ENCODE peak calls at places on chromosomes 12 and 14, in nine cellular contexts. V is Karpas-422; U is aorta; C is GM23248; F is right cardiac atrium; D is CD8-positive, alpha-beta T cell; Q is left ventricle myocardium inferior; X is neural progenitor cell; W is heart right ventricle. K is an unnamed sample. For H3K4me1, the result is how much of the 10 kb centered on the place peaks cover.

GRCh38 chr12:71469235-71469873 is 29.8 kb downstream of the LGR5 start:
- DNase-seq in X (peak), V (no peak), W (no peak), Q (no peak), C (peak), U (no peak), D (no peak), F (no peak), K (peak)

GRCh38 chr14:77124345-77125274 is 17.0 kb downstream of the ZDHHC22 start:
- DNase-seq in V (no peak), F (peak), C (peak), W (no peak), U (peak), Q (peak), X (peak), D (peak), K (peak)

GRCh38 chr12:49198431-49199155 is 9.7 kb upstream of the TUBA1A start:
- DNase-seq in W (peak), V (no peak), F (no peak), D (no peak), X (peak), C (peak), Q (peak), U (no peak), K (peak)

GRCh38 chr14:28142400-28143015 is 624.1 kb upstream of the FOXG1 start:
- DNase-seq in V (no peak), F (no peak), W (no peak), D (no peak), X (peak), U (no peak), C (no peak), Q (no peak), K (no peak)

GRCh38 chr14:90755661-90756304 is 60.4 kb downstream of the TTC7B start:
- DNase-seq in F (no peak), X (no peak), V (no peak), U (no peak), C (peak), W (no peak), D (no peak), Q (no peak), K (no peak)

GRCh38 chr14:73553845-73554244 is 4.9 kb downstream of the HEATR4 start:
- DNase-seq in V (no peak), X (peak), C (no peak), U (no peak), Q (no peak), F (no peak), D (no peak), W (no peak), K (no peak)

GRCh38 chr12:40999212-40999611 is 188.9 kb upstream of the PDZRN4 start:
- DNase-seq in Q (no peak), D (no peak), W (no peak), X (no peak), C (no peak), U (no peak), V (no peak), F (no peak), K (no peak)

GRCh38 chr14:59344711-59345455 is 120.3 kb downstream of the GPR135 start:
- DNase-seq in X (peak), D (no peak), F (no peak), C (no peak), Q (no peak), W (no peak), V (no peak), U (no peak), K (no peak)

GRCh38 chr12:16611146-16611545 is 5.2 kb upstream of the LMO3 start:
- DNase-seq in Q (no peak), U (no peak), W (no peak), X (no peak), F (no peak), C (no peak), D (no peak), V (no peak), K (no peak)

GRCh38 chr12:95218164-95218851 is 701 bp downstream of the VEZT start:
- DNase-seq in D (peak), V (peak), Q (no peak), X (no peak), U (no peak), F (no peak), W (no peak), C (peak), K (peak)

GRCh38 chr14:91985008-91985407 is 37.5 kb upstream of the FBLN5 start:
- DNase-seq in U (no peak), Q (no peak), W (no peak), C (peak), X (no peak), D (no peak), F (no peak), V (no peak), K (no peak)

GRCh38 chr12:65715976-65716375 is 108.3 kb upstream of the HMGA2 start:
- DNase-seq in X (no peak), W (no peak), Q (no peak), U (no peak), D (no peak), C (no peak), V (no peak), F (no peak), K (no peak)

GRCh38 chr12:99498756-99499155 is 148.8 kb upstream of the GARIN6 start:
- DNase-seq in W (no peak), U (no peak), V (no peak), F (no peak), C (peak), X (no peak), Q (no peak), D (no peak), K (no peak)

GRCh38 chr14:71592361-71592760 is 339.9 kb upstream of the RGS6 start:
- DNase-seq in U (no peak), D (no peak), C (no peak), W (no peak), Q (no peak), F (no peak), X (no peak), V (no peak), K (no peak)

GRCh38 chr14:38405851-38406630 is 150.1 kb upstream of the CLEC14A start:
- DNase-seq in F (no peak), X (peak), C (peak), D (no peak), V (peak), U (no peak), Q (no peak), W (no peak), K (no peak)

GRCh38 chr12:106956048-106956935 is 585 bp downstream of the TMEM263 start:
- DNase-seq in Q (peak), W (peak), C (peak), X (peak), V (peak), F (peak), D (peak), U (peak), K (peak)

GRCh38 chr14:61567838-61568571 is 127.3 kb upstream of the HIF1A start:
- DNase-seq in Q (no peak), X (peak), U (no peak), V (peak), F (peak), D (no peak), W (peak), C (no peak), K (no peak)

GRCh38 chr12:109727746-109728726 is 14.4 kb downstream of the FAM222A start:
- DNase-seq in C (no peak), X (no peak), V (no peak), D (no peak), Q (no peak), U (peak), W (no peak), F (peak), K (no peak)

GRCh38 chr14:58772814-58773620 is 135.3 kb downstream of the DACT1 start:
- DNase-seq in C (no peak), Q (no peak), X (peak), U (no peak), V (no peak), W (no peak), D (no peak), F (no peak), K (no peak)

GRCh38 chr14:54169254-54169924 is 212.8 kb upstream of the BMP4 start:
- DNase-seq in W (no peak), V (no peak), C (peak), D (no peak), Q (no peak), X (no peak), F (no peak), U (no peak), K (no peak)

GRCh38 chr14:52029881-52030280 is 39.0 kb downstream of the NID2 start:
- DNase-seq in X (no peak), U (no peak), C (peak), F (no peak), Q (no peak), W (no peak), V (no peak), D (no peak), K (no peak)

GRCh38 chr14:61257469-61258057 is 23.6 kb downstream of the TMEM30B start:
- DNase-seq in V (no peak), D (no peak), C (no peak), Q (no peak), X (no peak), F (no peak), W (no peak), U (no peak), K (no peak)

GRCh38 chr14:72598328-72598727 is 295.6 kb downstream of the DPF3 start:
- DNase-seq in U (no peak), C (no peak), D (no peak), F (no peak), X (no peak), W (no peak), Q (no peak), V (peak), K (no peak)

GRCh38 chr14:96260341-96260821 is 4.4 kb downstream of the BDKRB1 start:
- DNase-seq in D (no peak), Q (no peak), C (peak), V (no peak), F (no peak), X (no peak), W (no peak), U (no peak), K (no peak)

GRCh38 chr14:54312166-54312801 is 84.5 kb upstream of the CDKN3 start:
- DNase-seq in F (no peak), X (no peak), W (no peak), U (no peak), C (peak), V (no peak), D (no peak), Q (no peak), K (peak)

GRCh38 chr14:77052281-77053044 is 24.0 kb upstream of the IRF2BPL start:
- DNase-seq in U (peak), X (no peak), V (no peak), C (peak), D (no peak), Q (no peak), F (no peak), W (no peak), K (peak)

GRCh38 chr14:55389330-55389729 is 22.3 kb downstream of the ATG14 start:
- DNase-seq in X (no peak), V (no peak), D (no peak), U (no peak), W (no peak), F (no peak), C (peak), Q (no peak), K (no peak)

GRCh38 chr12:96770239-96770780 is 136.7 kb upstream of the NEDD1 start:
- DNase-seq in W (no peak), X (no peak), Q (no peak), U (no peak), D (no peak), C (peak), F (no peak), V (no peak), K (no peak)

GRCh38 chr12:121167232-121167820 is 34.6 kb downstream of the P2RX7 start:
- DNase-seq in X (no peak), F (no peak), U (no peak), Q (no peak), C (peak), W (no peak), V (no peak), D (no peak), K (no peak)

GRCh38 chr12:67977668-67978067 is 11.6 kb upstream of the IFNG-AS1 start:
- DNase-seq in U (no peak), Q (no peak), X (no peak), D (no peak), C (no peak), F (no peak), W (no peak), V (no peak), K (no peak)

GRCh38 chr12:23906329-23906728 is 43.1 kb downstream of the SOX5 start:
- DNase-seq in Q (no peak), X (peak), C (peak), U (no peak), D (no peak), F (peak), W (no peak), V (no peak), K (no peak)

GRCh38 chr12:62711626-62712305 is 223.2 kb downstream of the PPM1H start:
- DNase-seq in U (no peak), Q (no peak), V (no peak), F (no peak), D (no peak), W (no peak), X (peak), C (no peak), K (no peak)

GRCh38 chr14:95507701-95508103 is 8.7 kb downstream of the SYNE3 start:
- DNase-seq in Q (no peak), F (peak), W (no peak), D (no peak), X (no peak), V (no peak), C (peak), U (no peak), K (peak)

GRCh38 chr12:114974333-114974732 is 290.4 kb upstream of the TBX3 start:
- DNase-seq in C (no peak), D (no peak), X (no peak), U (no peak), V (no peak), F (no peak), Q (no peak), W (no peak), K (no peak)

GRCh38 chr14:33057585-33057984 is 118.9 kb downstream of the NPAS3 start:
- DNase-seq in Q (no peak), F (no peak), W (no peak), D (no peak), V (no peak), X (no peak), C (no peak), U (no peak), K (no peak)

GRCh38 chr12:24198070-24198469 is 248.6 kb upstream of the SOX5 start:
- DNase-seq in D (no peak), C (no peak), X (no peak), F (no peak), W (no peak), U (no peak), Q (no peak), V (no peak), K (no peak)

GRCh38 chr12:104772336-104772735 is 185.8 kb downstream of the SLC41A2 start:
- DNase-seq in C (no peak), V (no peak), Q (no peak), F (no peak), U (no peak), W (no peak), D (no peak), X (no peak), K (no peak)

GRCh38 chr12:43551971-43552559 is at the start of gene ADAMTS20:
- DNase-seq in F (peak), V (no peak), C (peak), W (no peak), U (peak), Q (no peak), D (no peak), X (peak), K (no peak)

GRCh38 chr12:131076791-131077747 is 123.4 kb downstream of the ADGRD1 start:
- DNase-seq in D (no peak), X (no peak), Q (peak), F (no peak), V (no peak), U (peak), W (no peak), C (no peak), K (no peak)

GRCh38 chr12:50214018-50214417 is 46.8 kb upstream of the CERS5 start:
- DNase-seq in V (no peak), W (no peak), U (no peak), D (no peak), X (no peak), C (no peak), F (no peak), Q (no peak), K (no peak)

GRCh38 chr14:103526247-103526913 is 2.6 kb upstream of the TRMT61A start:
- DNase-seq in D (no peak), F (peak), Q (no peak), U (no peak), V (no peak), C (no peak), X (no peak), W (no peak), K (no peak)
- H3K4me3 ChIP-seq in D (no peak), F (no peak), Q (no peak), U (no peak), V (no peak), C (no peak), X (no peak), W (no peak), K (no peak)

GRCh38 chr12:25995906-25996305 is 37.4 kb downstream of the RASSF8 start:
- DNase-seq in X (no peak), D (no peak), Q (no peak), C (peak), U (no peak), V (no peak), F (no peak), W (no peak), K (no peak)
- H3K27ac ChIP-seq in X (no peak), D (no peak), Q (no peak), C (peak), U (peak), V (no peak), F (no peak), W (no peak), K (no peak)

DNA sequence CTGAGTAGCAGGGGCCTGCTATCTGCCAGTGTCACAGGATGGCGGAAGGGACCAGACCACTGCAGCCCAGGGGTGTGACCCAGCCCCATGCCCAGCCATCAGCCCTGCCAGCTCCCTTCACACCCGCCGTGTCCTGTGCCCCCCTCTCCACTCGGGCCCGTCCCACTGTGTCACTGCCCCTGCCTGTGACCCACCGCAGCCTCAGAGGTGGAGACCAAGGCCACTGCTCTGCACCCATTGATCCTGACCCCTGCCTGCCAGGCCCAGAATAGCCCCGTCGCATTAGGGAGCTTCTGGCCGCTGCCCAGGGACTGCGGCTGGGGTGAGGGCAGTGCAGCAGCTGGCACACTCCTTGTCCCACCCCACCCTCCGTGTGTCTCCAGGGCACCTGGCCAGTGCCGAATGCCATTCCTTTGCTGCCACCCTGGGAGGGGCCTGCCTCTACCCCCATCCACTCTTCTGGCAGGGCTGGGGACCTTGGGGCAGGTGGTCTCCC is 2.1 kb upstream of the CRIP2 start:
- DNase-seq in X (no peak), C (no peak), U (peak), W (peak), V (no peak), F (peak), Q (peak), D (no peak), K (no peak)
- H3K4me1 ChIP-seq in X (under half), C (under half), U (under half), W (half or more), V (half or more), F (under half), Q (half or more), D (under half), K (under half)

DNA sequence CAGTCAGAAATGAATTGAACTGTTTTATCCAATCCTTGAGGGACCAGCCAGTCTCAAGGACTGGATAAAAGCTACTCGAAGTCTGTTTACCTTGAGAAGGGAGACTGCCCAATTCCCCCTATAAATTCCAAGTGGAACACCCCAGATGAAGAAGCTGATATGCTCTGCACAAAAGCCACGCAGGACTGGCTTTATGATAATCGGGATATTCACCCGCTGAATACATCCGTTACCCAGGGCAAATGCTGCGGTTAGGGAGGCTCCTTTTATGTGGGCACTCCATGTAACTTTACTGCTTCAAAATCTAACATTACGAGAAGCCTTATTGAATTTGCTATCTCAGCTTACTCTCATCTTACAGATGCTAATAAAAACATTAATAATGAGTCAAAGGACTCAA is 119.1 kb downstream of the DENND5B start:
- DNase-seq in Q (no peak), F (no peak), C (no peak), W (no peak), V (no peak), U (no peak), X (no peak), D (no peak), K (no peak)
- H3K4me3 ChIP-seq in Q (no peak), F (no peak), C (no peak), W (no peak), V (no peak), U (no peak), X (no peak), D (no peak), K (no peak)

K was measured in adrenal gland.